ENCODE peak calls at places on chromosomes 4 and X, in five cellular contexts. F is caudate nucleus, R is NCI-H345, Y is sciatic nerve, L is psoas muscle. N is an unnamed sample.
A peak's percentile ranks its signal among the peaks of the same experiment; 100 is the strongest.

GRCh38 chrX:134669378-134670098 is 11.3 kb upstream of the PLAC1 start:
- DNase-seq in F (no peak), R (no peak), Y (no peak), L (peak; percentile 64), N (no peak)

GRCh38 chr4:112637552-112637866 is 566 bp downstream of the LARP7 start:
- DNase-seq in F (no peak), R (no peak), Y (no peak), L (no peak), N (no peak)

GRCh38 chrX:100979881-100980607 is 10.5 kb downstream of the ARL13A start:
- DNase-seq in F (no peak), R (no peak), Y (no peak), L (no peak), N (no peak)

GRCh38 chr4:153451931-153452660 is 14.1 kb upstream of the TMEM131L start:
- DNase-seq in F (no peak), R (no peak), Y (no peak), L (no peak), N (no peak)

GRCh38 chr4:89617256-89617655 is 219.7 kb downstream of the SNCA start:
- DNase-seq in F (no peak), R (no peak), Y (no peak), L (no peak), N (no peak)

GRCh38 chrX:53319614-53320542 is 38.5 kb upstream of the IQSEC2 start:
- DNase-seq in F (no peak), R (no peak), Y (no peak), L (no peak), N (no peak)

GRCh38 chr4:11467931-11468330 is 39.2 kb upstream of the HS3ST1 start:
- DNase-seq in F (no peak), R (no peak), Y (no peak), L (no peak), N (no peak)

GRCh38 chrX:106608016-106608415 is 3.8 kb upstream of the RADX start:
- DNase-seq in F (no peak), R (peak; percentile 36), Y (no peak), L (no peak), N (no peak)

GRCh38 chr4:105951198-105951597 is 55.9 kb downstream of the NPNT start:
- DNase-seq in F (no peak), R (no peak), Y (no peak), L (no peak), N (no peak)

GRCh38 chr4:90137545-90137944 is 10.4 kb downstream of the CCSER1 start:
- DNase-seq in F (no peak), R (no peak), Y (no peak), L (no peak), N (no peak)

N was measured in hippocampal formation.